ENCODE peak calls at places on chromosome 16, in four cellular contexts. A is IMR-90, E is H1, H is mesenchymal stem cell. V is an unnamed sample.

GRCh38 chr16:82638095-82638798 is 11.5 kb downstream of the CDH13 start:
- DNase-seq in A (peak; percentile 95), E (no peak), H (peak; percentile 92), V (no peak)

GRCh38 chr16:24041834-24042631 is 206.2 kb downstream of the PRKCB start:
- DNase-seq in A (peak; percentile 48), E (peak; percentile 36), H (peak; percentile 11), V (peak; percentile 69)

GRCh38 chr16:52618753-52619497 is 72.0 kb upstream of the TOX3 start:
- DNase-seq in A (no peak), E (no peak), H (no peak), V (no peak)

GRCh38 chr16:14202697-14203096 is 131.6 kb downstream of the MRTFB start:
- DNase-seq in A (no peak), E (no peak), H (peak; percentile 23), V (no peak)

GRCh38 chr16:15610369-15610871 is 32.5 kb downstream of the MARF1 start:
- DNase-seq in A (peak; percentile 37), E (no peak), H (peak; percentile 42), V (no peak)

GRCh38 chr16:83669456-83669855 is 138.3 kb upstream of the HSBP1 start:
- DNase-seq in A (no peak), E (no peak), H (no peak), V (no peak)

GRCh38 chr16:3074860-3075545 is 9.6 kb downstream of the IL32 start:
- DNase-seq in A (no peak), E (no peak), H (no peak), V (no peak)

GRCh38 chr16:85435298-85435697 is 177.8 kb upstream of the GSE1 start:
- DNase-seq in A (no peak), E (no peak), H (no peak), V (no peak)

GRCh38 chr16:12459993-12460392 is 343.7 kb downstream of the CPPED1 start:
- DNase-seq in A (no peak), E (no peak), H (no peak), V (no peak)

GRCh38 chr16:85120006-85120340 is 7.7 kb upstream of the CIBAR2 start:
- DNase-seq in A (no peak), E (no peak), H (no peak), V (no peak)

GRCh38 chr16:50806099-50807062 is 64.5 kb downstream of the CYLD start:
- DNase-seq in A (peak; percentile 87), E (peak; percentile 62), H (peak; percentile 92), V (peak; percentile 96)

GRCh38 chr16:85162478-85163277 is 50.4 kb upstream of the CIBAR2 start:
- DNase-seq in A (peak; percentile 91), E (no peak), H (peak; percentile 92), V (no peak)

GRCh38 chr16:9091867-9092281 is 430 bp downstream of the HAPSTR1 start:
- DNase-seq in A (no peak), E (no peak), H (peak; percentile 33), V (peak; percentile 21)

GRCh38 chr16:72560617-72561016 is 388.7 kb upstream of the PMFBP1 start:
- DNase-seq in A (no peak), E (no peak), H (peak; percentile 10), V (no peak)

GRCh38 chr16:7321661-7322060 is 11.0 kb upstream of the RBFOX1 start:
- DNase-seq in A (no peak), E (no peak), H (no peak), V (no peak)

GRCh38 chr16:22027633-22028032 is 19.7 kb downstream of the MOSMO start:
- DNase-seq in A (no peak), E (no peak), H (peak; percentile 39), V (no peak)

GRCh38 chr16:14111713-14112538 is 40.8 kb downstream of the MRTFB start:
- DNase-seq in A (no peak), E (no peak), H (no peak), V (no peak)

GRCh38 chr16:73124097-73124652 is 76.2 kb upstream of the ZFHX3 start:
- DNase-seq in A (peak; percentile 5), E (no peak), H (no peak), V (no peak)

GRCh38 chr16:2385441-2385840 is 43.8 kb upstream of the CCNF start:
- DNase-seq in A (peak; percentile 27), E (no peak), H (no peak), V (no peak)

GRCh38 chr16:52318259-52319008 is 228.5 kb downstream of the TOX3 start:
- DNase-seq in A (no peak), E (no peak), H (no peak), V (no peak)

GRCh38 chr16:17205279-17206139 is 265.3 kb downstream of the XYLT1 start:
- DNase-seq in A (peak; percentile 87), E (no peak), H (no peak), V (no peak)

GRCh38 chr16:60230666-60231065 is 1496.5 kb upstream of the GOT2 start:
- DNase-seq in A (no peak), E (no peak), H (no peak), V (no peak)

GRCh38 chr16:72783716-72784320 is 264.1 kb downstream of the ZFHX3 start:
- DNase-seq in A (peak; percentile 68), E (no peak), H (peak; percentile 50), V (no peak)

GRCh38 chr16:79132745-79133144 is 467.8 kb downstream of the MAF start:
- DNase-seq in A (no peak), E (no peak), H (no peak), V (no peak)

GRCh38 chr16:86375370-86375769 is 135.0 kb upstream of the FOXF1 start:
- DNase-seq in A (peak; percentile 97), E (no peak), H (peak; percentile 89), V (no peak)

GRCh38 chr16:58515125-58515870 is at the start of gene SETD6:
- DNase-seq in A (peak; percentile 84), E (peak; percentile 67), H (peak; percentile 89), V (peak; percentile 82)

GRCh38 chr16:62135903-62136302 is 99.7 kb upstream of the CDH8 start:
- DNase-seq in A (no peak), E (no peak), H (no peak), V (no peak)

GRCh38 chr16:81610144-81610842 is 165.7 kb downstream of the CMIP start:
- DNase-seq in A (peak; percentile 84), E (no peak), H (peak; percentile 79), V (no peak)

GRCh38 chr16:19005561-19006445 is 22.1 kb downstream of the TMC7 start:
- DNase-seq in A (peak; percentile 27), E (peak; percentile 25), H (no peak), V (no peak)

GRCh38 chr16:54657709-54658102 is 273.0 kb upstream of the IRX5 start:
- DNase-seq in A (no peak), E (no peak), H (no peak), V (no peak)

GRCh38 chr16:54657058-54657708 is 273.5 kb upstream of the IRX5 start:
- DNase-seq in A (no peak), E (no peak), H (peak; percentile 8), V (no peak)

GRCh38 chr16:54651851-54652770 is 278.6 kb upstream of the IRX5 start:
- DNase-seq in A (no peak), E (no peak), H (no peak), V (no peak)

GRCh38 chr16:54654429-54654828 is 276.2 kb upstream of the IRX5 start:
- DNase-seq in A (no peak), E (no peak), H (no peak), V (no peak)

DNA sequence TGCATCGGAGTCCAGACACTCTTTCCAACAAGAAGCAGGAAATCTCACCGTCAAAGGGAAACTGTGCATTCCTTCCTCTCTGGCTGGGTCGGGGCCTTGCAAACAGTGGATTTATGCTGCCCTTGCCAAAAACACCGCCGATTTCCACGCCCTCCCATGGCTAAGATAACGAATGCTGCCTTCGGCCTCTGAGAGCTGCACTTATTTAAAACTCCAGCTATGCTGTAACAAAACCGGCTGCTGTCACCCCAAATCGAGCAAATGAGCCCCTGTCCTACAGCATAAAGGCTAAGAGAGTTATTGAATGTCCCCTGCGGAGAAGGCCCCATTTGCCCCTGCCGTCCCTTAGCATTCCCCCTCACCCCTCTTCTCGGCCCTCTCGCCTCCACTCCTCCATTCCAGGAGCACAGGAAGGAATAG is 275.5 kb upstream of the IRX5 start:
- DNase-seq in A (no peak), E (no peak), H (no peak), V (no peak)
- H3K14ac ChIP-seq in A (no peak overlapping the region), E (no peak overlapping the region), H (no peak overlapping the region), V (no peak overlapping the region)

DNA sequence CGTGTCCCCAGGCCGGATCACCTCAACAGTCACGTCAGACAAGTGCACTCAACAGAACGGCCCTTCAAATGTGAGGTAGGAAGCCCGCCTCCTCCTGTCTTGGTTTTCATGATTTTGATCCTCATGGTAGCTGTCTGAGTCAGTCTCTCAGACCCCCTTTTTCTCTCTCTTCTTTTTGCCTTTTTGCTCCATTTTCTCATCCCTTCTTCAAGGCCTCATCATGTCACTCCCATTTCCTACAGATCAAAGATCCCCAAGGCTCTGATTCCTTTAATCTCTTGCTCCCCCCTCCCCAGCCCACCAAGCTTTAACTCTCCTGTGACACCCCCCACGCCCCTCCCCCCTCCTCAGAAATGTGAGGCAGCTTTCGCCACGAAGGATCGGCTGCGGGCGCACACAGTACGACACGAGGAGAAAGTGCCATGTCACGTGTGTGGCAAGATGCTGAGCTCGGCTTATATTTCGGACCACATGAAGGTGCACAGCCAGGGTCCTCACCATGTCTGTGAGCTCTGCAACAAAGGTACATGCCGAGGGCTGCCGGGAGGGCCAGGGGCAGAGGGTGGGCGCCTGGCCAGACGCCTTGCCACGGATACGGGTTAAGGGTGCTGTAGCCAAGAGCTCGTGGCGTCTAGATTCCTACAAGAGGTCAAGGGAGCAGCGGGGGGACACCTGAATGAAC is 2.0 kb downstream of the MAZ start:
- DNase-seq in A (no peak), E (no peak), H (no peak), V (no peak)
- H2AK5ac ChIP-seq in A (peak overlapping the region; percentile 79), E (no peak overlapping the region), H (no peak overlapping the region), V (peak overlapping the region; percentile 99)

GRCh38 chr16:67030221-67030962 is 1.4 kb downstream of the CBFB start:
- DNase-seq in A (no peak), E (no peak), H (no peak), V (no peak)

GRCh38 chr16:67029249-67030096 is 524 bp downstream of the CBFB start:
- DNase-seq in A (peak; percentile 52), E (no peak), H (peak; percentile 61), V (peak; percentile 43)

GRCh38 chr16:67028167-67028554 is 788 bp upstream of the CBFB start:
- DNase-seq in A (no peak), E (no peak), H (no peak), V (no peak)

GRCh38 chr16:67027046-67027445 is 1.9 kb upstream of the CBFB start:
- DNase-seq in A (no peak), E (no peak), H (no peak), V (no peak)

DNA sequence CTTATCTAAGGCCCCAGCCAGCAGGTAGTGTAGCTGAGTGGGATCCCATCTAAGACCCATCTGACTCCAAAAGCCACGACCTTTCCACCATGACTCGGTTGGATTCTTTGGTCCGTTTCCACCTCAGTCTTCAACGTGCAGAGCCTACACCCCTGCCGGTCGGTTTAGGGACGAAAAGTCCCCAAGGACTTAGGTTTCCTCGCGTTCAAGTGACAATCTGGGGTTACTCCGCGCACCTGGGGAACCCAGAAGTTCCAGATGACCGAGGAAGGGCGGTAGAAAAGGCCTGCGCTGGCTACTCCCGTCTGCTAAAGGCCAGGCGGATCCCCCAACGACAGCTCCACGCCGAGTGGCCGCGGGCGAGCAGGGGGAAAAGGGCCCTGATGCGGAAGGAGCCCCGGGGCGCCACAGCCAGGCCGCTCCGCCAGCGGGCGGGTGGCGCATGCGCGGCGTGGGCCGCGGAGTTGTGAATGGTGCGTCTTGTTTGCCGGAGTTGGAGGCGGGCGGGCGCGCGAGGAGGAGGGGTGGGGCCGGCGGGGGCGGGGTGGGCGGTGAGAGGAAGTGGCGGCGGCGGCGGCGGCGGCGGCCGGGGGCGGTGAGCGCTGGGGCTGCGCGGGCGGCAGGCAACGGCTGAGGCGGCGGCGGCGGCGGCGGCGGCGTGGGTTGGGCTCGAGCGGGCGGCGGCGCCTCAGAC is at the start of gene CBFB:
- DNase-seq in A (peak; percentile 89), E (no peak), H (peak; percentile 92), V (peak; percentile 86)
- H4K8ac ChIP-seq in A (peak within 1 kb of the TSS; percentile 96), E (peak within 1 kb of the TSS; percentile 96), H (peak within 1 kb of the TSS; percentile 67), V (peak within 1 kb of the TSS; percentile 86)

GRCh38 chr16:30805370-30806169 is 18.6 kb upstream of the ZNF629 start:
- DNase-seq in A (peak; percentile 74), E (no peak), H (peak; percentile 84), V (peak; percentile 75)
- H3K14ac ChIP-seq in A (peak overlapping the region; percentile 97), E (no peak overlapping the region), H (no peak overlapping the region), V (peak overlapping the region; percentile 97)